ENCODE peak calls at places on chromosomes 11 and 22, in eight cellular contexts. T is neural crest cell, G is T-helper 1 cell, P is hypothalamus, X is AG08395, L is AG09319, I is NCI-H1105, S is amniotic stem cell. K is an unnamed sample.

GRCh38 chr22:26168199-26168915 is 905 bp upstream of the SEZ6L start:
- DNase-seq in T (no peak), G (no peak), P (no peak), X (no peak), L (no peak), I (no peak), S (no peak), K (no peak)

GRCh38 chr22:44292007-44292370 is 20.8 kb downstream of the SHISAL1 start:
- DNase-seq in T (no peak), G (no peak), P (no peak), X (no peak), L (no peak), I (no peak), S (no peak), K (no peak)

GRCh38 chr11:68978931-68979591 is 1.7 kb downstream of the MRGPRD start:
- DNase-seq in T (no peak), G (no peak), P (no peak), X (no peak), L (no peak), I (no peak), S (no peak), K (no peak)

GRCh38 chr22:20576445-20576816 is 69.0 kb downstream of the MED15 start:
- DNase-seq in T (no peak), G (no peak), P (no peak), X (no peak), L (no peak), I (no peak), S (no peak), K (no peak)

GRCh38 chr22:32862936-32863661 is 61.6 kb downstream of the TIMP3 start:
- DNase-seq in T (no peak), G (no peak), P (no peak), X (no peak), L (no peak), I (no peak), S (no peak), K (no peak)

GRCh38 chr11:13826505-13827278 is 135.8 kb upstream of the SPON1 start:
- DNase-seq in T (no peak), G (no peak), P (no peak), X (peak), L (no peak), I (no peak), S (no peak), K (no peak)

GRCh38 chr11:2590131-2590950 is 109.5 kb downstream of the KCNQ1OT1 start:
- DNase-seq in T (no peak), G (no peak), P (no peak), X (no peak), L (no peak), I (no peak), S (no peak), K (peak)

GRCh38 chr11:12397953-12398352 is 20.6 kb downstream of the PARVA start:
- DNase-seq in T (no peak), G (no peak), P (no peak), X (peak), L (peak), I (no peak), S (peak), K (no peak)

GRCh38 chr11:630871-631270 is 3.9 kb upstream of the SCT start:
- DNase-seq in T (no peak), G (no peak), P (no peak), X (no peak), L (no peak), I (no peak), S (no peak), K (no peak)

GRCh38 chr11:90587896-90588295 is 365.0 kb upstream of the CHORDC1 start:
- DNase-seq in T (no peak), G (no peak), P (no peak), X (no peak), L (no peak), I (no peak), S (no peak), K (no peak)

GRCh38 chr11:8004008-8004407 is 16.9 kb downstream of the EIF3F start:
- DNase-seq in T (no peak), G (no peak), P (no peak), X (no peak), L (no peak), I (no peak), S (no peak), K (no peak)

GRCh38 chr22:45688606-45689080 is 17.0 kb downstream of the ATXN10 start:
- DNase-seq in T (no peak), G (no peak), P (no peak), X (peak), L (peak), I (no peak), S (peak), K (no peak)

GRCh38 chr11:62392944-62393628 is 25.7 kb upstream of the SCGB1A1 start:
- DNase-seq in T (no peak), G (peak), P (no peak), X (no peak), L (no peak), I (no peak), S (no peak), K (no peak)

GRCh38 chr22:19721486-19722172 is 1.7 kb upstream of the GP1BB start:
- DNase-seq in T (no peak), G (no peak), P (no peak), X (no peak), L (no peak), I (no peak), S (no peak), K (no peak)

GRCh38 chr22:24894220-24894975 is 52.1 kb downstream of the LHFPL7 start:
- DNase-seq in T (no peak), G (no peak), P (peak), X (peak), L (peak), I (peak), S (peak), K (peak)

GRCh38 chr11:118715837-118716260 is 36.4 kb upstream of the TREH start:
- DNase-seq in T (no peak), G (no peak), P (no peak), X (no peak), L (no peak), I (no peak), S (no peak), K (no peak)

GRCh38 chr11:43316451-43316850 is 4.7 kb downstream of the API5 start:
- DNase-seq in T (no peak), G (no peak), P (no peak), X (peak), L (no peak), I (no peak), S (no peak), K (no peak)

GRCh38 chr11:91124363-91124762 is 901.5 kb upstream of the CHORDC1 start:
- DNase-seq in T (no peak), G (no peak), P (no peak), X (no peak), L (no peak), I (no peak), S (no peak), K (no peak)

GRCh38 chr22:30889996-30890480 is 78.5 kb downstream of the MORC2 start:
- DNase-seq in T (no peak), G (no peak), P (no peak), X (no peak), L (no peak), I (no peak), S (no peak), K (no peak)

GRCh38 chr22:36386900-36387663 is 685 bp downstream of the MYH9 start:
- DNase-seq in T (no peak), G (no peak), P (no peak), X (peak), L (no peak), I (no peak), S (no peak), K (peak)

GRCh38 chr22:49814164-49814686 is 13.4 kb downstream of the BRD1 start:
- DNase-seq in T (no peak), G (no peak), P (no peak), X (no peak), L (no peak), I (no peak), S (no peak), K (no peak)

GRCh38 chr11:19955660-19956059 is 204.6 kb downstream of the DBX1 start:
- DNase-seq in T (no peak), G (no peak), P (no peak), X (no peak), L (no peak), I (no peak), S (no peak), K (no peak)